ENCODE peak calls at places on chromosome 20, in four cellular contexts. R, C, E and I are unnamed samples.

GRCh38 chr20:36128463-36129176 is 25.9 kb upstream of the EPB41L1 start:
- DNase-seq in R (no peak), C (no peak), E (no peak), I (no peak)

GRCh38 chr20:61644387-61645076 is 392.5 kb downstream of the CDH4 start:
- DNase-seq in R (no peak), C (no peak), E (no peak), I (no peak)

GRCh38 chr20:36854343-36855240 is 21.3 kb upstream of the TLDC2 start:
- DNase-seq in R (no peak), C (peak; percentile 67), E (peak; percentile 65), I (no peak)

GRCh38 chr20:11445891-11446290 is 471.8 kb upstream of the BTBD3 start:
- DNase-seq in R (no peak), C (no peak), E (no peak), I (no peak)

GRCh38 chr20:38298768-38299288 is 5.1 kb upstream of the BPI start:
- DNase-seq in R (no peak), C (peak; percentile 78), E (peak; percentile 51), I (peak; percentile 60)

GRCh38 chr20:32473231-32474008 is 111.7 kb downstream of the NOL4L start:
- DNase-seq in R (peak; percentile 82), C (peak; percentile 8), E (peak; percentile 60), I (no peak)

GRCh38 chr20:19552144-19552895 is 205.7 kb upstream of the RIN2 start:
- DNase-seq in R (peak; percentile 50), C (no peak), E (no peak), I (peak; percentile 81)

GRCh38 chr20:49408705-49409104 is 73.8 kb downstream of the KCNB1 start:
- DNase-seq in R (no peak), C (no peak), E (no peak), I (no peak)

GRCh38 chr20:51318058-51318960 is 224.2 kb downstream of the NFATC2 start:
- DNase-seq in R (peak; percentile 69), C (peak; percentile 12), E (peak; percentile 84), I (peak; percentile 33)

GRCh38 chr20:49207071-49207470 is 12.1 kb upstream of the DDX27 start:
- DNase-seq in R (no peak), C (no peak), E (no peak), I (no peak)

GRCh38 chr20:12394786-12395185 is 477.1 kb downstream of the BTBD3 start:
- DNase-seq in R (no peak), C (no peak), E (no peak), I (no peak)

GRCh38 chr20:21232546-21233280 is 70.4 kb upstream of the XRN2 start:
- DNase-seq in R (peak; percentile 48), C (no peak), E (no peak), I (no peak)

GRCh38 chr20:7090001-7090400 is 322.5 kb downstream of the BMP2 start:
- DNase-seq in R (no peak), C (no peak), E (no peak), I (no peak)

GRCh38 chr20:57695012-57695411 is 14.8 kb downstream of the PMEPA1 start:
- DNase-seq in R (no peak), C (no peak), E (no peak), I (no peak)

GRCh38 chr20:43736588-43737091 is 9.8 kb upstream of the GTSF1L start:
- DNase-seq in R (peak; percentile 49), C (no peak), E (no peak), I (no peak)

GRCh38 chr20:53304146-53304545 is 289.5 kb downstream of the ZNF217 start:
- DNase-seq in R (no peak), C (no peak), E (no peak), I (no peak)

GRCh38 chr20:10306440-10307358 is 88.1 kb downstream of the SNAP25 start:
- DNase-seq in R (no peak), C (no peak), E (no peak), I (no peak)

GRCh38 chr20:38452880-38453624 is 17.9 kb upstream of the SNHG17 start:
- DNase-seq in R (no peak), C (no peak), E (no peak), I (no peak)

GRCh38 chr20:63751471-63752271 is 12.1 kb downstream of the SLC2A4RG start:
- DNase-seq in R (no peak), C (no peak), E (no peak), I (peak; percentile 48)

GRCh38 chr20:16927031-16927430 is 178.9 kb downstream of the OTOR start:
- DNase-seq in R (no peak), C (no peak), E (no peak), I (no peak)

GRCh38 chr20:7893019-7893730 is 47.1 kb downstream of the HAO1 start:
- DNase-seq in R (no peak), C (no peak), E (no peak), I (no peak)

GRCh38 chr20:50189681-50190250 is 864 bp upstream of the CEBPB start:
- DNase-seq in R (no peak), C (no peak), E (peak; percentile 88), I (peak; percentile 41)

GRCh38 chr20:43586641-43587040 is 4.1 kb upstream of the IFT52 start:
- DNase-seq in R (no peak), C (no peak), E (no peak), I (peak; percentile 40)

GRCh38 chr20:4533734-4534133 is 188.0 kb upstream of the PRND start:
- DNase-seq in R (no peak), C (no peak), E (no peak), I (no peak)

GRCh38 chr20:21902391-21902790 is 196.9 kb downstream of the PAX1 start:
- DNase-seq in R (no peak), C (no peak), E (no peak), I (no peak)

GRCh38 chr20:38875170-38875993 is 50.8 kb upstream of the FAM83D start:
- DNase-seq in R (no peak), C (peak; percentile 37), E (peak; percentile 76), I (no peak)

GRCh38 chr20:58893355-58894151 is 41.0 kb downstream of the GNAS start:
- DNase-seq in R (no peak), C (no peak), E (no peak), I (no peak)

GRCh38 chr20:58294497-58295455 is 14.7 kb upstream of the RAB22A start:
- DNase-seq in R (no peak), C (no peak), E (no peak), I (no peak)

GRCh38 chr20:57900226-57900905 is 190.6 kb upstream of the PMEPA1 start:
- DNase-seq in R (no peak), C (no peak), E (no peak), I (no peak)

GRCh38 chr20:20248620-20249200 is 119.2 kb upstream of the INSM1 start:
- DNase-seq in R (no peak), C (no peak), E (no peak), I (no peak)

GRCh38 chr20:24989162-24989561 is 3.4 kb downstream of the APMAP start:
- DNase-seq in R (no peak), C (no peak), E (no peak), I (no peak)

GRCh38 chr20:2329286-2329685 is 33.5 kb downstream of the TGM3 start:
- DNase-seq in R (no peak), C (no peak), E (no peak), I (no peak)
- H3K4me3 ChIP-seq in R (no peak overlapping the region), C (no peak overlapping the region), E (no peak overlapping the region), I (no peak overlapping the region)

GRCh38 chr20:46154796-46155195 is 36.7 kb downstream of the CD40 start:
- DNase-seq in R (no peak), C (no peak), E (no peak), I (no peak)
- H3K9me3 ChIP-seq in R (no peaks in the 10 kb centered on the region), C (no peaks in the 10 kb centered on the region), E (no peaks in the 10 kb centered on the region), I (no peaks in the 10 kb centered on the region)

GRCh38 chr20:62711703-62712101 is 3.1 kb downstream of the NTSR1 start:
- DNase-seq in R (no peak), C (no peak), E (peak; percentile 34), I (no peak)

GRCh38 chr20:62709537-62709905 is 885 bp downstream of the NTSR1 start:
- DNase-seq in R (no peak), C (no peak), E (no peak), I (no peak)

GRCh38 chr20:62710221-62710885 is 1.7 kb downstream of the NTSR1 start:
- DNase-seq in R (no peak), C (no peak), E (no peak), I (no peak)

GRCh38 chr20:62712606-62713005 is 4.0 kb downstream of the NTSR1 start:
- DNase-seq in R (no peak), C (no peak), E (no peak), I (no peak)

DNA sequence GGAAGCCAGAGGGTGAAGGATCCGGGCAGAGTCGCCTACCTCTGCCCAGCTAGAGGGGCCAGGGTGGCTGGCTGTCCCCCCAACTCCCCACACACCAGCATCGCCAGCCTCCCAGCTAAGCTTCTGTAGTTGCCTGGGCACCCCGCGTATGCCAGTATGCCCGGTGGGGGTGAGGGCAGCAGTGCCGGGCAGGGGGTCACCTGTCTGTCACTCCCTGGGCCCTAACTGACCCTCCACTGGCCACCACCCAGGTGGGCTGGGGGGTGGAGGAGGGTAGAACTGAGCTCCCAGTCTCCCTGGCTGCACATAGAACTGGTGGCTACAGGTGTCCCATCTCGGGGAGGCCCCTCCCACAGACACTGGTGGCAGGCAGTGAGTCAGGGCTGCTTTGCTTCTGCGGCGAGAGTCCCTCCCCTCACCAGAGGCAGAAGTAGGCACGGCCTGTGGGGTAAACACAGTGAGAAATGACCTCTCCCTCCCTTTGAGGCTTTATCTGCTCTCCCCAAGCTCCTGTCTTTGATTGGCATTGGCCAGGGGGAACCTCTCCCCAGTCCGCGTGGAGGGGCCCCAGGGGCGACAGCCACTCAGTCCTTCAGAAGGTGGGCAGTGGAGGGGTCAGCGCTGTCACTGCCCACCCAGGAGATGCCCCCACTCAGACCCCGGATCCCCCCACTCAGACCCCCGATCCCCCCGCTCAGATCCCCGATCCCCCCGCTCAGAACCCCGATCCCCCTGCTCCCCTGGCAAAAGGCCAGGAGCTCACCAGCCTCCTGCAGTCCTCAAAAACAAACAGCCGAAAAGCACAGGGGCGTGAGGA is 2.5 kb downstream of the NTSR1 start:
- DNase-seq in R (no peak), C (no peak), E (peak; percentile 32), I (no peak)
- H3K4me3 ChIP-seq in R (no peak overlapping the region), C (no peak overlapping the region), E (peak overlapping the region; percentile 40), I (no peak overlapping the region)

DNA sequence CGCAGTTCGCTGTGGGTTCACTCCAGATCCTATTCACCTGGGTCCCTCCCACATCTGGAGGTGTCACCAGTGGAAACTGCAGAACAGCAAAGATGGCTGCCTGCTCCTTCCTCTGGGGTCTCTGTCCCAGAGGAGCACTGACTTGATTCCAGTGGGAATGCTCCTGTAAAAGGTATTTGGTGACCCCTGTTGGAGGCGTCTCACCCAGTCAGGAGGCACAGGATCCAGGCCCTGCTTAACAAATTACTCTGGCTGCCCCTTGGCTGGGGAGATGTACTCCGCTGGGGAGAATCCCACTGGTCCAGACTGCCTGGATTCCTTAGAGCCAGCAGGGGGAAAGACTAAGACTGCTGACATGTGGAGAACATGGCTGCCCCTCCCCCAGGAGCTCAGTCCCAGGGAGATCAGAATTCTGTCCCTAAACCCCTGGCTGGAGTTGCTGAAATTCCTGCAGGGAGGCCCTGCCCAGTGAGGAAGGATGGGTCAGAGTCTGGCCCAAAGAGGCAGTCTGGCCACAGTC is 483.0 kb downstream of the CBLN4 start:
- DNase-seq in R (no peak), C (no peak), E (no peak), I (no peak)
- H3K9me3 ChIP-seq in R (no peaks in the 10 kb centered on the region), C (no peaks in the 10 kb centered on the region), E (no peaks in the 10 kb centered on the region), I (no peaks in the 10 kb centered on the region)